ENCODE peak calls at places on chromosomes 2 and 18, in ten cellular contexts. J, C, U, N, F, O, R, L, Q and K are unnamed samples. For H3K4me1, the result is how much of the 10 kb centered on the place peaks cover.

GRCh38 chr2:67823726-67824125 is 239.1 kb downstream of the C1D start:
- DNase-seq in J (no peak), C (no peak), U (no peak), N (no peak), F (no peak), O (no peak), R (no peak), L (no peak), Q (no peak), K (no peak)

GRCh38 chr2:217851191-217852020 is 151.4 kb downstream of the TNS1 start:
- DNase-seq in J (no peak), C (no peak), U (peak), N (no peak), F (peak), O (no peak), R (no peak), L (no peak), Q (no peak), K (peak)

GRCh38 chr2:61705625-61706024 is 148.2 kb downstream of the FAM161A start:
- DNase-seq in J (no peak), C (no peak), U (peak), N (no peak), F (no peak), O (no peak), R (no peak), L (no peak), Q (no peak), K (no peak)

GRCh38 chr2:44928660-44929471 is 12.6 kb upstream of the SIX3 start:
- DNase-seq in J (no peak), C (no peak), U (no peak), N (no peak), F (no peak), O (no peak), R (no peak), L (no peak), Q (no peak), K (no peak)

GRCh38 chr2:234981197-234982095 is 29.6 kb downstream of the SH3BP4 start:
- DNase-seq in J (peak), C (peak), U (peak), N (peak), F (peak), O (no peak), R (peak), L (peak), Q (no peak), K (peak)

GRCh38 chr2:72965770-72966430 is 48.6 kb downstream of the EMX1 start:
- DNase-seq in J (no peak), C (no peak), U (no peak), N (no peak), F (no peak), O (no peak), R (no peak), L (no peak), Q (no peak), K (no peak)

GRCh38 chr2:164066095-164066494 is 330.3 kb upstream of the FIGN start:
- DNase-seq in J (no peak), C (no peak), U (no peak), N (no peak), F (no peak), O (no peak), R (no peak), L (no peak), Q (no peak), K (no peak)

GRCh38 chr2:209549589-209549988 is 125.7 kb downstream of the MAP2 start:
- DNase-seq in J (no peak), C (no peak), U (no peak), N (no peak), F (no peak), O (no peak), R (no peak), L (no peak), Q (no peak), K (no peak)

GRCh38 chr2:99337931-99338580 is 867 bp downstream of the EIF5B start:
- DNase-seq in J (no peak), C (peak), U (no peak), N (no peak), F (no peak), O (peak), R (no peak), L (no peak), Q (no peak), K (no peak)

GRCh38 chr18:50161806-50162205 is 33.1 kb downstream of the MYO5B start:
- DNase-seq in J (no peak), C (no peak), U (no peak), N (no peak), F (no peak), O (no peak), R (no peak), L (no peak), Q (no peak), K (no peak)

GRCh38 chr2:119421731-119422130 is 9.9 kb upstream of the TMEM37 start:
- DNase-seq in J (no peak), C (no peak), U (no peak), N (no peak), F (no peak), O (no peak), R (no peak), L (no peak), Q (no peak), K (no peak)
- H3K4me1 ChIP-seq in J (under half), C (under half), U (under half), N (under half), F (under half), O (under half), R (under half), L (under half), Q (under half), K (under half)

DNA sequence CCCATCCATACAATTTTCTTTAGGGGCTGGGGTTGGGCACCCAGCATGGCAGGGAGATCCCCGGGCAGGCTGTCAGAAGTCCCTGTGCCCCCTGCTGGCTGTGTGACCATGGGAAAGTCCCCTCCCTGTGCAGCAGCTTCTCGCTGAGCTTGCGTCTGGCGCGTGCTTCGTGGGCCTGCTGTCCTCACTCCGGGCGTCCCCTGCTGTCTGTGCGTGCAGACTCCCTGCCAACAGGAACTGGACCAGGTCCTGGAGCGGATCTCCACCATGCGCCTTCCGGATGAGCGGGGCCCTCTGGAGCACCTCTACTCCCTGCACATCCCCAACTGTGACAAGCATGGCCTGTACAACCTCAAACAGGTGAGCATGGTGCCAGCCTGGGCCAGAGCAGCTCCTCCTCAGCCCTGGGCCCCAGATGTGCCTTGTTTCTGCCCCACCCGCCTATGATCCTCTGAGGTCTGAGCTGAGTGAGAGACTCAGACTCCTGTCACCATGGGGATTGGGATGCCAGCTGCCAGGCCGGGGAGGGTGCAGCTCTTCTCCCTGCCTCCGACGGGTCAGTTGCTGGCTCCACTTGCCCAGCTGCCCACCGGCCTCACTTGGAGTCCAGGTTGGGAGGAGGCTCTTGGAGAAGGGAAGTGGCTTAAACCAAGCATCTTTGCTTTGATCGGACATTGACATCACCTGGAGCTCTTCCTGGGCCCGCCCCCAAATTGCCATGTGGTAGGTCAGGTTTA is 28.6 kb downstream of the IGFBP2 start:
- DNase-seq in J (no peak), C (peak), U (no peak), N (no peak), F (no peak), O (peak), R (no peak), L (no peak), Q (no peak), K (no peak)
- TF ChIP-seq CTCF in J (no peak), C (no peak), U (no peak), N (peak), F (no peak), O (peak), R (peak), L (no peak), Q (peak), K (no peak)

GRCh38 chr2:111029135-111029927 is 91.4 kb upstream of the BCL2L11 start:
- DNase-seq in J (peak), C (peak), U (no peak), N (no peak), F (no peak), O (no peak), R (no peak), L (no peak), Q (no peak), K (peak)

GRCh38 chr2:111028720-111029119 is 92.0 kb upstream of the BCL2L11 start:
- DNase-seq in J (peak), C (peak), U (no peak), N (no peak), F (no peak), O (peak), R (no peak), L (no peak), Q (no peak), K (peak)

GRCh38 chr2:111025288-111025687 is 95.4 kb upstream of the BCL2L11 start:
- DNase-seq in J (peak), C (no peak), U (no peak), N (no peak), F (no peak), O (no peak), R (no peak), L (no peak), Q (no peak), K (no peak)

GRCh38 chr2:111022630-111023029 is 98.1 kb upstream of the BCL2L11 start:
- DNase-seq in J (peak), C (no peak), U (no peak), N (no peak), F (no peak), O (no peak), R (no peak), L (no peak), Q (no peak), K (peak)

GRCh38 chr2:111024496-111024895 is 96.2 kb upstream of the BCL2L11 start:
- DNase-seq in J (peak), C (no peak), U (no peak), N (no peak), F (no peak), O (no peak), R (no peak), L (no peak), Q (no peak), K (no peak)
- H3K4me1 ChIP-seq in J (under half), C (under half), U (under half), N (under half), F (under half), O (under half), R (under half), L (under half), Q (under half), K (under half)

GRCh38 chr2:134232461-134232860 is 21.4 kb upstream of the MGAT5 start:
- DNase-seq in J (no peak), C (no peak), U (no peak), N (no peak), F (no peak), O (peak), R (no peak), L (no peak), Q (no peak), K (no peak)

GRCh38 chr2:134233733-134234135 is 20.1 kb upstream of the MGAT5 start:
- DNase-seq in J (no peak), C (no peak), U (no peak), N (no peak), F (no peak), O (peak), R (no peak), L (no peak), Q (no peak), K (no peak)

GRCh38 chr2:134234535-134234934 is 19.3 kb upstream of the MGAT5 start:
- DNase-seq in J (no peak), C (no peak), U (no peak), N (no peak), F (no peak), O (peak), R (no peak), L (no peak), Q (no peak), K (no peak)

GRCh38 chr2:134231965-134232340 is 21.9 kb upstream of the MGAT5 start:
- DNase-seq in J (no peak), C (no peak), U (no peak), N (no peak), F (no peak), O (no peak), R (no peak), L (no peak), Q (no peak), K (no peak)

GRCh38 chr2:134232868-134233732 is 20.8 kb upstream of the MGAT5 start:
- DNase-seq in J (no peak), C (no peak), U (no peak), N (no peak), F (no peak), O (peak), R (no peak), L (no peak), Q (no peak), K (no peak)
- TF ChIP-seq CTCF in J (no peak), C (no peak), U (no peak), N (no peak), F (no peak), O (peak), R (no peak), L (no peak), Q (no peak), K (no peak)

GRCh38 chr2:96259497-96259921 is 6.3 kb downstream of the TMEM127 start:
- DNase-seq in J (peak), C (no peak), U (peak), N (peak), F (peak), O (no peak), R (no peak), L (no peak), Q (no peak), K (no peak)

GRCh38 chr2:96262306-96262705 is 3.5 kb downstream of the TMEM127 start:
- DNase-seq in J (no peak), C (no peak), U (no peak), N (no peak), F (no peak), O (no peak), R (no peak), L (no peak), Q (no peak), K (no peak)

GRCh38 chr2:96264086-96264485 is 1.7 kb downstream of the TMEM127 start:
- DNase-seq in J (no peak), C (no peak), U (no peak), N (no peak), F (no peak), O (no peak), R (no peak), L (no peak), Q (no peak), K (no peak)

GRCh38 chr2:96260404-96261260 is 5.2 kb downstream of the TMEM127 start:
- DNase-seq in J (peak), C (peak), U (peak), N (peak), F (peak), O (peak), R (peak), L (no peak), Q (peak), K (peak)

DNA sequence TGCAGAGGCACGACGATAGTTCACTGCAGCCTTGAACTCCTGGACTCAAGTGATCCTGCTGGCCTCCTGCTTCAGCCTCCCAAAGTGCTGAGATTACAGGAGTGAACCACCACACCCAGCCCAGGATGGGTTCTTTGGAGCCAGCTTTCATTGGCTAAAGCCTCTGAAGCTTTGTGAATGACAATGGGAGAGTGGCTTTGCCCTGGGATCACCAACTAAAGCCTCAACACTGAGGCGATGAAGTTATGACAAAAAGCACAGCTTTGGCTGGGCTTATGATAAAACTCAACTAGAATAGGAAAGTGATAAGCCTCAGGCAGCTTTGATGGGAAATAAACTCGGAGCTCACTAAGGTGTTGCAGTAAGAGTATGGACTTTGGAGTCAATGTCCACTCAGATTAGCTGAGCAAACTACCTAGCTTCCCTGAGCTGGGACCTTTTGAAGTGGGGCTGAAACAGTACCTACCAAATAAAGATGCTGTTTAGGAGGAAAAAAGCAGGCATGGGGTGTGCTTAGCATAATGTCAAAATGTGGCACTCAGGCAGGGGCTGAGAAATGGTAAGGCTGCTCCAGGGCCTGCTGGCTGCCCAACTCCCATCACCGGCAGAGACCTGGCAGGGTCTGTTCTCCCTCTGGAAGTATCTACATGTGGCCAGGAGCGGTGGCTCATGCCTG is 4.3 kb downstream of the TMEM127 start:
- DNase-seq in J (no peak), C (no peak), U (no peak), N (no peak), F (no peak), O (no peak), R (no peak), L (no peak), Q (no peak), K (no peak)
- H3K4me1 ChIP-seq in J (half or more), C (under half), U (half or more), N (half or more), F (half or more), O (under half), R (half or more), L (under half), Q (under half), K (half or more)

GRCh38 chr18:57445488-57446319 is 10.5 kb downstream of the ONECUT2 start:
- DNase-seq in J (no peak), C (peak), U (no peak), N (no peak), F (no peak), O (no peak), R (no peak), L (no peak), Q (no peak), K (no peak)

GRCh38 chr18:57443716-57444115 is 8.5 kb downstream of the ONECUT2 start:
- DNase-seq in J (no peak), C (no peak), U (no peak), N (no peak), F (no peak), O (no peak), R (no peak), L (no peak), Q (no peak), K (no peak)

GRCh38 chr18:57447154-57447621 is 12.0 kb downstream of the ONECUT2 start:
- DNase-seq in J (no peak), C (no peak), U (no peak), N (no peak), F (no peak), O (peak), R (no peak), L (no peak), Q (no peak), K (no peak)

GRCh38 chr18:57444301-57444759 is 9.2 kb downstream of the ONECUT2 start:
- DNase-seq in J (no peak), C (no peak), U (no peak), N (no peak), F (no peak), O (no peak), R (no peak), L (no peak), Q (no peak), K (no peak)

GRCh38 chr18:57446322-57446721 is 11.1 kb downstream of the ONECUT2 start:
- DNase-seq in J (no peak), C (peak), U (no peak), N (no peak), F (no peak), O (peak), R (no peak), L (no peak), Q (no peak), K (no peak)
- TF ChIP-seq CTCF in J (peak), C (peak), U (peak), N (peak), F (peak), O (peak), R (peak), L (peak), Q (no peak), K (no peak)

DNA sequence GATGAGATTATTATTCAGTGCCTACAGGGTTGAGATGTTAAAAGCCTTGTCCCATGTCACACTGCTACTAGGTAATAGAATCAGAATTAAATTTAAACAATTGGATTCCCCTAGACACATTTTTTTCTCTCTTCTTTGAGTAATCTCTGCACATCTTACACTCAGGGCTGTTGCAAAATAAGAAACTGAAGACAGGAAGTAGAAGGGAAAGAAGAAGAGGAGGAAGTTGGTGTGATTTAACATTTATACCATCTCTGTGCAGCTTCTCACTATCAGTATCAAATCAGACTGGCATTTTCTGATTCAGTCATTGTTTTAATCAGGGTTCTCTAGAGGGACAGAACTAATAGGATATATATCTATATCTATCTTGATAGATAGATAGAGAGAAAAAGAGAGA is 677.6 kb downstream of the IRS1 start:
- DNase-seq in J (no peak), C (no peak), U (no peak), N (no peak), F (no peak), O (no peak), R (no peak), L (no peak), Q (no peak), K (no peak)
- H3K4me1 ChIP-seq in J (under half), C (under half), U (under half), N (under half), F (under half), O (under half), R (half or more), L (under half), Q (under half), K (under half)

DNA sequence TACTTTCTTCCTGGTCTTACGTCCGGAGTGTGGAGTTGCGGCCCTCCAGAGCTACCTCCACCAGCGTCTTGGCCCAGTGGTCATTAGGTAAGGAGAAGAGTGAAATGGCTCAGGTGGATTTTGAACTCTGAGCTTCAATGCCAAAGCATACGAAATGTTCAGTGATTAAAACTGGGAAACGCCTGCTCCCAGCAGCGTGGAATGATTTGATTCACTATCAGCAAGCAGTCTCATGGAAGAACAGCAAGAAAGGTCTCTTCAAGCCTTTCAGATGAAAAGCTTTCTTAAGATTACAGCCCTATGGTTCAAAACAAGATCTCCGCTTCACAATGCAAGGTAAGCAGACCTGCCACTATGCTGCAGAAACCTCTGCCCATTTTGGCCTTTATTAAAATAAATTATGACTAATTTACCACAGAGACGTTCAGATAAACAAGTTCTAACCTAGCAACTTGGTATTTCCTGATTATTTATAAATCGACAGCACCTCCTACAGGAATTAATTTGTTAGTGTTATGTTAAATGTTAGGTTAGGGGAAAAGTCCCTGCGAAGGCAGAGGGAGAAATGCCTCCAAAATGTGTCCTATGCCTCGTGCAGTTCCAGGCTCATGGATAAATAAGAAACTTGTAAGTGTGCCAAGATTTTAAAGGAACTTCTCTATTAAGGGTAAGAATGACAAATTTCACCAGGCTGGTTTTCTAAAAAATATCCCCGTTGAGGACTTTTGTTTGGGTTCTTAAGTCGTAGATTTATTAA is 10.1 kb downstream of the SP9 start:
- DNase-seq in J (no peak), C (peak), U (no peak), N (no peak), F (no peak), O (peak), R (no peak), L (no peak), Q (no peak), K (no peak)
- TF ChIP-seq CTCF in J (no peak), C (peak), U (no peak), N (peak), F (no peak), O (peak), R (peak), L (peak), Q (peak), K (peak)

GRCh38 chr18:3323900-3324299 is 62.0 kb downstream of the MYL12B start:
- DNase-seq in J (no peak), C (no peak), U (no peak), N (no peak), F (no peak), O (no peak), R (no peak), L (no peak), Q (no peak), K (no peak)
- H3K4me1 ChIP-seq in J (under half), C (under half), U (under half), N (under half), F (under half), O (under half), R (under half), L (under half), Q (under half), K (under half)